ENCODE peak calls at places on chromosomes 5 and 9, in eight cellular contexts. One of them, this sample, is unnamed.

GRCh38 chr5:118952992-118953651 is 35.2 kb downstream of the DTWD2 start:
- DNase-seq in dorsolateral prefrontal cortex: no peak
- DNase-seq in neural crest cell: no peak
- DNase-seq in BE2C: no peak
- DNase-seq in activated T-cell treated with anti-CD3 and anti-CD28 coated beads, Interleukin-2, amount 50 U/mL, for 72 hours: no peak
- DNase-seq in dermis microvascular lymphatic vessel endothelial cell: no peak
- DNase-seq in mammary epithelial cell: no peak
- DNase-seq in LoVo: no peak
- DNase-seq in this sample: no peak

GRCh38 chr5:673837-674629 is 19.1 kb downstream of the TPPP start:
- DNase-seq in dorsolateral prefrontal cortex: peak
- DNase-seq in neural crest cell: no peak
- DNase-seq in BE2C: peak
- DNase-seq in activated T-cell treated with anti-CD3 and anti-CD28 coated beads, Interleukin-2, amount 50 U/mL, for 72 hours: no peak
- DNase-seq in dermis microvascular lymphatic vessel endothelial cell: no peak
- DNase-seq in mammary epithelial cell: peak
- DNase-seq in LoVo: no peak
- DNase-seq in this sample: no peak

GRCh38 chr5:170225326-170226137 is 7.3 kb upstream of the C5orf58 start:
- DNase-seq in dorsolateral prefrontal cortex: peak
- DNase-seq in neural crest cell: peak
- DNase-seq in BE2C: peak
- DNase-seq in activated T-cell treated with anti-CD3 and anti-CD28 coated beads, Interleukin-2, amount 50 U/mL, for 72 hours: peak
- DNase-seq in dermis microvascular lymphatic vessel endothelial cell: peak
- DNase-seq in mammary epithelial cell: peak
- DNase-seq in LoVo: peak
- DNase-seq in this sample: no peak

GRCh38 chr5:56147679-56148230 is 85.4 kb downstream of the ANKRD55 start:
- DNase-seq in dorsolateral prefrontal cortex: no peak
- DNase-seq in neural crest cell: no peak
- DNase-seq in BE2C: no peak
- DNase-seq in activated T-cell treated with anti-CD3 and anti-CD28 coated beads, Interleukin-2, amount 50 U/mL, for 72 hours: no peak
- DNase-seq in dermis microvascular lymphatic vessel endothelial cell: no peak
- DNase-seq in mammary epithelial cell: no peak
- DNase-seq in LoVo: no peak
- DNase-seq in this sample: no peak

GRCh38 chr5:15835514-15835913 is 335.5 kb downstream of the FBXL7 start:
- DNase-seq in dorsolateral prefrontal cortex: no peak
- DNase-seq in neural crest cell: no peak
- DNase-seq in BE2C: no peak
- DNase-seq in activated T-cell treated with anti-CD3 and anti-CD28 coated beads, Interleukin-2, amount 50 U/mL, for 72 hours: no peak
- DNase-seq in dermis microvascular lymphatic vessel endothelial cell: no peak
- DNase-seq in mammary epithelial cell: no peak
- DNase-seq in LoVo: no peak
- DNase-seq in this sample: no peak

GRCh38 chr5:73826761-73827450 is 200.9 kb downstream of the ARHGEF28 start:
- DNase-seq in dorsolateral prefrontal cortex: no peak
- DNase-seq in neural crest cell: no peak
- DNase-seq in BE2C: no peak
- DNase-seq in activated T-cell treated with anti-CD3 and anti-CD28 coated beads, Interleukin-2, amount 50 U/mL, for 72 hours: no peak
- DNase-seq in dermis microvascular lymphatic vessel endothelial cell: peak
- DNase-seq in mammary epithelial cell: peak
- DNase-seq in LoVo: no peak
- DNase-seq in this sample: no peak

GRCh38 chr5:138000102-138000723 is 32.7 kb downstream of the FAM13B start:
- DNase-seq in dorsolateral prefrontal cortex: no peak
- DNase-seq in neural crest cell: no peak
- DNase-seq in BE2C: no peak
- DNase-seq in activated T-cell treated with anti-CD3 and anti-CD28 coated beads, Interleukin-2, amount 50 U/mL, for 72 hours: no peak
- DNase-seq in dermis microvascular lymphatic vessel endothelial cell: no peak
- DNase-seq in mammary epithelial cell: peak
- DNase-seq in LoVo: no peak
- DNase-seq in this sample: no peak

GRCh38 chr5:167866797-167867196 is 424.6 kb upstream of the WWC1 start:
- DNase-seq in dorsolateral prefrontal cortex: no peak
- DNase-seq in neural crest cell: no peak
- DNase-seq in BE2C: no peak
- DNase-seq in activated T-cell treated with anti-CD3 and anti-CD28 coated beads, Interleukin-2, amount 50 U/mL, for 72 hours: no peak
- DNase-seq in dermis microvascular lymphatic vessel endothelial cell: no peak
- DNase-seq in mammary epithelial cell: no peak
- DNase-seq in LoVo: no peak
- DNase-seq in this sample: no peak

GRCh38 chr9:121612511-121612998 is 38.9 kb upstream of the DAB2IP start:
- DNase-seq in dorsolateral prefrontal cortex: no peak
- DNase-seq in neural crest cell: no peak
- DNase-seq in BE2C: no peak
- DNase-seq in activated T-cell treated with anti-CD3 and anti-CD28 coated beads, Interleukin-2, amount 50 U/mL, for 72 hours: no peak
- DNase-seq in dermis microvascular lymphatic vessel endothelial cell: no peak
- DNase-seq in mammary epithelial cell: peak
- DNase-seq in LoVo: peak
- DNase-seq in this sample: no peak

GRCh38 chr5:181127907-181128626 is 2.9 kb downstream of the OR2V1 start:
- DNase-seq in dorsolateral prefrontal cortex: no peak
- DNase-seq in neural crest cell: no peak
- DNase-seq in BE2C: no peak
- DNase-seq in activated T-cell treated with anti-CD3 and anti-CD28 coated beads, Interleukin-2, amount 50 U/mL, for 72 hours: no peak
- DNase-seq in dermis microvascular lymphatic vessel endothelial cell: no peak
- DNase-seq in mammary epithelial cell: no peak
- DNase-seq in LoVo: no peak
- DNase-seq in this sample: no peak

GRCh38 chr5:57303985-57304384 is 130.1 kb downstream of the GPBP1 start:
- DNase-seq in dorsolateral prefrontal cortex: no peak
- DNase-seq in neural crest cell: no peak
- DNase-seq in BE2C: no peak
- DNase-seq in activated T-cell treated with anti-CD3 and anti-CD28 coated beads, Interleukin-2, amount 50 U/mL, for 72 hours: no peak
- DNase-seq in dermis microvascular lymphatic vessel endothelial cell: no peak
- DNase-seq in mammary epithelial cell: no peak
- DNase-seq in LoVo: no peak
- DNase-seq in this sample: no peak

GRCh38 chr5:131303537-131303936 is 39.7 kb downstream of the CDC42SE2 start:
- DNase-seq in dorsolateral prefrontal cortex: no peak
- DNase-seq in neural crest cell: no peak
- DNase-seq in BE2C: no peak
- DNase-seq in activated T-cell treated with anti-CD3 and anti-CD28 coated beads, Interleukin-2, amount 50 U/mL, for 72 hours: no peak
- DNase-seq in dermis microvascular lymphatic vessel endothelial cell: no peak
- DNase-seq in mammary epithelial cell: peak
- DNase-seq in LoVo: no peak
- DNase-seq in this sample: no peak

GRCh38 chr9:116905131-116905724 is 218.1 kb downstream of the TRIM32 start:
- DNase-seq in dorsolateral prefrontal cortex: peak
- DNase-seq in neural crest cell: no peak
- DNase-seq in BE2C: no peak
- DNase-seq in activated T-cell treated with anti-CD3 and anti-CD28 coated beads, Interleukin-2, amount 50 U/mL, for 72 hours: no peak
- DNase-seq in dermis microvascular lymphatic vessel endothelial cell: no peak
- DNase-seq in mammary epithelial cell: no peak
- DNase-seq in LoVo: no peak
- DNase-seq in this sample: no peak

GRCh38 chr5:10288600-10289213 is 19.0 kb downstream of the CMBL start:
- DNase-seq in dorsolateral prefrontal cortex: peak
- DNase-seq in neural crest cell: no peak
- DNase-seq in BE2C: peak
- DNase-seq in activated T-cell treated with anti-CD3 and anti-CD28 coated beads, Interleukin-2, amount 50 U/mL, for 72 hours: peak
- DNase-seq in dermis microvascular lymphatic vessel endothelial cell: peak
- DNase-seq in mammary epithelial cell: peak
- DNase-seq in LoVo: peak
- DNase-seq in this sample: no peak

GRCh38 chr5:12245429-12245828 is 341.2 kb upstream of the CTNND2 start:
- DNase-seq in dorsolateral prefrontal cortex: no peak
- DNase-seq in neural crest cell: no peak
- DNase-seq in BE2C: no peak
- DNase-seq in activated T-cell treated with anti-CD3 and anti-CD28 coated beads, Interleukin-2, amount 50 U/mL, for 72 hours: no peak
- DNase-seq in dermis microvascular lymphatic vessel endothelial cell: no peak
- DNase-seq in mammary epithelial cell: no peak
- DNase-seq in LoVo: no peak
- DNase-seq in this sample: no peak

GRCh38 chr5:67640011-67640410 is 443.4 kb upstream of the CD180 start:
- DNase-seq in dorsolateral prefrontal cortex: no peak
- DNase-seq in neural crest cell: no peak
- DNase-seq in BE2C: no peak
- DNase-seq in activated T-cell treated with anti-CD3 and anti-CD28 coated beads, Interleukin-2, amount 50 U/mL, for 72 hours: no peak
- DNase-seq in dermis microvascular lymphatic vessel endothelial cell: no peak
- DNase-seq in mammary epithelial cell: no peak
- DNase-seq in LoVo: no peak
- DNase-seq in this sample: no peak

GRCh38 chr5:65808261-65808741 is 86.3 kb downstream of the NLN start:
- DNase-seq in dorsolateral prefrontal cortex: no peak
- DNase-seq in neural crest cell: no peak
- DNase-seq in BE2C: no peak
- DNase-seq in activated T-cell treated with anti-CD3 and anti-CD28 coated beads, Interleukin-2, amount 50 U/mL, for 72 hours: no peak
- DNase-seq in dermis microvascular lymphatic vessel endothelial cell: no peak
- DNase-seq in mammary epithelial cell: no peak
- DNase-seq in LoVo: no peak
- DNase-seq in this sample: no peak

GRCh38 chr9:114072181-114073140 is 5.6 kb downstream of the AMBP start:
- DNase-seq in dorsolateral prefrontal cortex: peak
- DNase-seq in neural crest cell: no peak
- DNase-seq in BE2C: no peak
- DNase-seq in activated T-cell treated with anti-CD3 and anti-CD28 coated beads, Interleukin-2, amount 50 U/mL, for 72 hours: no peak
- DNase-seq in dermis microvascular lymphatic vessel endothelial cell: no peak
- DNase-seq in mammary epithelial cell: no peak
- DNase-seq in LoVo: no peak
- DNase-seq in this sample: no peak

GRCh38 chr9:93244101-93244500 is 60.2 kb downstream of the WNK2 start:
- DNase-seq in dorsolateral prefrontal cortex: no peak
- DNase-seq in neural crest cell: no peak
- DNase-seq in BE2C: peak
- DNase-seq in activated T-cell treated with anti-CD3 and anti-CD28 coated beads, Interleukin-2, amount 50 U/mL, for 72 hours: no peak
- DNase-seq in dermis microvascular lymphatic vessel endothelial cell: no peak
- DNase-seq in mammary epithelial cell: no peak
- DNase-seq in LoVo: no peak
- DNase-seq in this sample: peak

GRCh38 chr9:35801328-35802128 is 10.1 kb downstream of the NPR2 start:
- DNase-seq in dorsolateral prefrontal cortex: no peak
- DNase-seq in neural crest cell: no peak
- DNase-seq in BE2C: no peak
- DNase-seq in activated T-cell treated with anti-CD3 and anti-CD28 coated beads, Interleukin-2, amount 50 U/mL, for 72 hours: no peak
- DNase-seq in dermis microvascular lymphatic vessel endothelial cell: no peak
- DNase-seq in mammary epithelial cell: no peak
- DNase-seq in LoVo: no peak
- DNase-seq in this sample: no peak

GRCh38 chr9:14433841-14434511 is 120.0 kb upstream of the NFIB start:
- DNase-seq in dorsolateral prefrontal cortex: peak
- DNase-seq in neural crest cell: no peak
- DNase-seq in BE2C: peak
- DNase-seq in activated T-cell treated with anti-CD3 and anti-CD28 coated beads, Interleukin-2, amount 50 U/mL, for 72 hours: no peak
- DNase-seq in dermis microvascular lymphatic vessel endothelial cell: peak
- DNase-seq in mammary epithelial cell: peak
- DNase-seq in LoVo: peak
- DNase-seq in this sample: no peak

GRCh38 chr5:124790895-124791732 is 44.7 kb upstream of the ZNF608 start:
- DNase-seq in dorsolateral prefrontal cortex: no peak
- DNase-seq in neural crest cell: no peak
- DNase-seq in BE2C: no peak
- DNase-seq in activated T-cell treated with anti-CD3 and anti-CD28 coated beads, Interleukin-2, amount 50 U/mL, for 72 hours: no peak
- DNase-seq in dermis microvascular lymphatic vessel endothelial cell: no peak
- DNase-seq in mammary epithelial cell: peak
- DNase-seq in LoVo: peak
- DNase-seq in this sample: peak

GRCh38 chr9:72675586-72675985 is 154.2 kb downstream of the TMC1 start:
- DNase-seq in dorsolateral prefrontal cortex: no peak
- DNase-seq in neural crest cell: no peak
- DNase-seq in BE2C: no peak
- DNase-seq in activated T-cell treated with anti-CD3 and anti-CD28 coated beads, Interleukin-2, amount 50 U/mL, for 72 hours: no peak
- DNase-seq in dermis microvascular lymphatic vessel endothelial cell: no peak
- DNase-seq in mammary epithelial cell: peak
- DNase-seq in LoVo: peak
- DNase-seq in this sample: no peak